ENCODE peak calls at places on chromosomes 11 and 22, in six cellular contexts. R is AG10803, B is heart right ventricle, Q is SK-N-SH, K is kidney, H is neural progenitor cell. D is an unnamed sample.

GRCh38 chr11:36702330-36703054 is 104.5 kb upstream of the RAG2 start:
- DNase-seq in K (no peak), B (peak), Q (peak), H (peak), R (peak), D (peak)

GRCh38 chr22:37428649-37429586 is 1.6 kb upstream of the ELFN2 start:
- DNase-seq in H (peak), B (no peak), R (peak), K (no peak), Q (peak), D (peak)

GRCh38 chr11:70826541-70826943 is 425.8 kb downstream of the SHANK2 start:
- DNase-seq in H (peak), B (no peak), Q (peak), R (no peak), K (peak), D (peak)

GRCh38 chr11:17611503-17612220 is 64.6 kb downstream of the OTOG start:
- DNase-seq in Q (no peak), R (no peak), B (no peak), K (no peak), H (no peak), D (no peak)

GRCh38 chr11:45933131-45933821 is 10.8 kb downstream of the LARGE2 start:
- DNase-seq in K (no peak), Q (no peak), R (peak), B (no peak), H (no peak), D (no peak)

GRCh38 chr11:134049303-134049702 is 19.6 kb upstream of the JAM3 start:
- DNase-seq in R (no peak), B (no peak), Q (no peak), K (no peak), H (no peak), D (no peak)

GRCh38 chr11:5364214-5364613 is 12.9 kb downstream of the OR51B6 start:
- DNase-seq in H (no peak), B (no peak), R (peak), K (no peak), Q (no peak), D (no peak)

GRCh38 chr11:128525411-128526243 is 61.7 kb downstream of the ETS1 start:
- DNase-seq in B (no peak), K (no peak), Q (no peak), R (peak), H (peak), D (no peak)

GRCh38 chr11:2750601-2751522 is 51.1 kb upstream of the KCNQ1OT1 start:
- DNase-seq in R (no peak), B (no peak), Q (peak), K (peak), H (peak), D (no peak)

GRCh38 chr11:88478136-88478785 is 140.7 kb upstream of the CTSC start:
- DNase-seq in B (no peak), H (no peak), Q (no peak), K (no peak), R (no peak), D (no peak)

GRCh38 chr11:65629579-65629978 is 8.3 kb upstream of the SIPA1 start:
- DNase-seq in Q (no peak), H (no peak), R (no peak), B (no peak), K (no peak), D (no peak)

GRCh38 chr11:125312812-125313211 is 148.3 kb downstream of the PKNOX2 start:
- DNase-seq in K (peak), R (no peak), B (no peak), Q (no peak), H (no peak), D (no peak)

GRCh38 chr11:19614370-19614936 is 98.2 kb upstream of the NAV2 start:
- DNase-seq in K (no peak), Q (no peak), R (no peak), H (no peak), B (no peak), D (no peak)

GRCh38 chr11:200224-201003 is 6.8 kb downstream of the BET1L start:
- DNase-seq in K (peak), Q (no peak), B (no peak), R (no peak), H (no peak), D (no peak)

GRCh38 chr22:39563571-39564428 is 6.8 kb upstream of the CACNA1I start:
- DNase-seq in R (no peak), K (no peak), B (no peak), H (no peak), Q (no peak), D (no peak)

GRCh38 chr11:9330387-9331384 is 16.3 kb upstream of the TMEM41B start:
- DNase-seq in Q (no peak), B (no peak), H (no peak), K (no peak), R (peak), D (no peak)

GRCh38 chr11:27857588-27857987 is 157.3 kb upstream of the BDNF start:
- DNase-seq in R (no peak), K (no peak), B (no peak), Q (no peak), H (no peak), D (no peak)

GRCh38 chr11:63855975-63856374 is 17.1 kb downstream of the MARK2 start:
- DNase-seq in R (no peak), K (no peak), H (no peak), B (no peak), Q (no peak), D (no peak)

GRCh38 chr22:50624347-50625130 is 3.4 kb downstream of the ARSA start:
- DNase-seq in K (no peak), B (no peak), R (no peak), Q (no peak), H (no peak), D (no peak)

GRCh38 chr11:79437981-79438630 is 2.7 kb downstream of the TENM4 start:
- DNase-seq in H (peak), Q (peak), K (peak), R (peak), B (no peak), D (peak)

GRCh38 chr11:129163714-129164164 is 28.4 kb downstream of the ARHGAP32 start:
- DNase-seq in B (no peak), R (no peak), Q (no peak), H (no peak), K (no peak), D (no peak)

GRCh38 chr11:123233978-123234340 is 38.9 kb upstream of the CLMP start:
- DNase-seq in H (no peak), K (no peak), B (no peak), R (no peak), Q (no peak), D (no peak)

GRCh38 chr11:102552447-102553200 is 22.1 kb upstream of the MMP7 start:
- DNase-seq in K (no peak), B (no peak), H (no peak), Q (no peak), R (peak), D (no peak)

GRCh38 chr11:72814831-72815618 is 814 bp downstream of the ATG16L2 start:
- DNase-seq in K (no peak), B (peak), H (peak), R (peak), Q (no peak), D (peak)

GRCh38 chr22:49360746-49361145 is 466.9 kb downstream of the BRD1 start:
- DNase-seq in H (no peak), K (no peak), Q (no peak), R (no peak), B (no peak), D (no peak)
- TF ChIP-seq CTCF in H (no peak), K (no peak), Q (no peak), R (no peak), B (no peak), D (no peak)

GRCh38 chr11:115580416-115580815 is 76.2 kb upstream of the CADM1 start:
- DNase-seq in R (no peak), B (no peak), Q (no peak), K (no peak), H (no peak), D (no peak)

GRCh38 chr11:115580927-115581680 is 76.9 kb upstream of the CADM1 start:
- DNase-seq in R (no peak), B (peak), K (peak), H (no peak), Q (peak), D (no peak)

GRCh38 chr11:115585361-115586024 is 81.3 kb upstream of the CADM1 start:
- DNase-seq in B (no peak), Q (no peak), K (no peak), H (no peak), R (no peak), D (no peak)

GRCh38 chr11:115579181-115579825 is 75.1 kb upstream of the CADM1 start:
- DNase-seq in Q (no peak), R (no peak), K (no peak), B (no peak), H (no peak), D (no peak)

DNA sequence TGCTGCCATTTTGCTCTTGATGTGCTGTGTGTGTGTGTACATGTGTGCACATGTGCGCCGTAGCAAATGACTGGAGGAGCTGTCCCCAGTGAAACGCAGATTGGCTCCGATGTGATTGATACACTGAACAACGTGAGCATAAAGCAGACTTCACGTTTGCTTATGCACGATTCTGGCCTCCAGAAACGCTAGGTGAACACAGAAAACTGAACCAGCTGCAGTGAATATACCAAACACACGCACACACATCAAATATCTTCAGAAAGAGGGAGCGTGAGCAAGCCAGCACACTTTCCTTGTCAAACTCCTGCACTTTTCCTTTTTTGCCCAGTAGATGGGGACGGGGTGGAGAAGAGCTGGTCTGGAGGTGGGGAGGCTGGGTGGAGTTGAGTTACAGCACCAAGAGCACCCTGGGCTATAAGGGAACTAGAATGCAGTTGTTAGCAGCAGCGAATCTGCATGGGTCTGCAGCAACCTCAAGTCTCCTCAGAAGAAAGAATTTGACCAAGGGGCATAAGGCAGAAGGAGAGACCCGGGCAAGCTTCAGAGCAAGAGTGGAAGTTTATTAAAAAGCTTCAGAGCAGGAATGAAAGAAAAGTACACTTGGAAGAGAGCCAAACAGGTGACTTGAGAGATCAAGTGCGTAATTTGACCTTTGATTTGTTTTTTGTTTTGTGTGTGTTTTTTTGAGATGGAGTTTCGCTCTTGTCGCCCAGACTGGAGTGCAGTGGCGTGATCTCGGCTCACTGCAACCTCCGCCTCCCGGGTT is 77.8 kb upstream of the CADM1 start:
- DNase-seq in K (no peak), H (peak), Q (peak), R (peak), B (no peak), D (no peak)
- TF ChIP-seq CTCF in K (no peak), H (no peak), Q (peak), R (peak), B (no peak), D (no peak)

GRCh38 chr11:121422675-121423074 is 29.4 kb upstream of the SORL1 start:
- DNase-seq in Q (no peak), R (no peak), B (no peak), K (no peak), H (no peak), D (no peak)

GRCh38 chr11:121431820-121432526 is 20.1 kb upstream of the SORL1 start:
- DNase-seq in H (no peak), K (no peak), R (no peak), B (no peak), Q (no peak), D (no peak)

GRCh38 chr11:121429556-121429955 is 22.6 kb upstream of the SORL1 start:
- DNase-seq in Q (no peak), B (no peak), H (no peak), K (no peak), R (no peak), D (no peak)

GRCh38 chr11:121425818-121426217 is 26.3 kb upstream of the SORL1 start:
- DNase-seq in K (no peak), R (no peak), H (no peak), Q (no peak), B (no peak), D (no peak)

GRCh38 chr11:121426476-121427454 is 25.3 kb upstream of the SORL1 start:
- DNase-seq in R (no peak), Q (peak), H (peak), K (peak), B (peak), D (peak)
- TF ChIP-seq CTCF in R (no peak), Q (no peak), H (no peak), K (peak), B (no peak), D (no peak)

DNA sequence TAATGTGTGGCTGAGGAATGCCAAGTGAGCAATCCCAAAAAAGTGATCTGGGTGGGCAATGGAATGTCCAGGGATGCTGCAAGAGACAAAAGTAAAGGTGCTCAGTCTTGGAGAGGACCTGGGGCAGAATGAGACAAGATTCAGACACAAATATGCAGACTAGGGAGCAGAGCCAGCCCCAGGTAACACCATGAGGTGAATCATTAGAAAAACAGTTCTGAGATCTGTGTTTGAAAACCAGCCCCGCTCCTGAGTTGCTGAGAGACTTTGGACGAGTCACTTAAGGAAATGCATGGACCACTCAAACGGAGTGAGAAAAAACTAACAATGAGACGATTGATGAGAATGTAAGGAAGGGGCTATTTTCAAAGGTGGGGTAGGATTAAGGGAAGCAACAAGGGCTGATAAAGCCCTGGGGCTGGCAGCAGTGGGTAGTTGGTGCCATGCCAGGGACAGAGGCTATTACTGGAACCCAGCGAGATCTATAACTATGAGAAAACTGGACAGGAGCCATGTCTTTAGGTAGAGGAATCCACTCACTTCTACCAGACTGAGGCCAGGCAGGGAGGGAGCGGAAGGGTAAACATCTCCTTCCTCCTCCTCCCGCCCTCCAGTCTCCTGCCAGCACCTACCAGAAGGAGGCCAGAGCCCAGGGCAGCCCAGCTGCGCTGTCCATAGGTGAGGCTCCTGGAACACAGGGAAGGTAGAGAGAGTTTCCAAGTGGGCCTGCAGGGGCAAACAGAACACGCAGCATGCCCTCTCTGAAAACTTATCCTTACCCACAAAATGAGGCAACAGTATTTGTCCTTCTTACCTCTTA is 130.4 kb upstream of the TEAD1 start:
- DNase-seq in R (no peak), K (no peak), H (no peak), B (no peak), Q (no peak), D (no peak)
- TF ChIP-seq CTCF in R (no peak), K (no peak), H (no peak), B (no peak), Q (no peak), D (no peak)

GRCh38 chr22:23743303-23743705 is 7.6 kb downstream of the ZNF70 start:
- DNase-seq in B (no peak), R (no peak), Q (no peak), K (no peak), H (no peak), D (no peak)

GRCh38 chr22:23744485-23744884 is 6.4 kb downstream of the ZNF70 start:
- DNase-seq in R (no peak), K (no peak), B (no peak), Q (no peak), H (no peak), D (no peak)

GRCh38 chr22:23745780-23746179 is 5.1 kb downstream of the ZNF70 start:
- DNase-seq in B (no peak), R (no peak), Q (no peak), K (no peak), H (no peak), D (no peak)

GRCh38 chr22:23742505-23743264 is 8.2 kb downstream of the ZNF70 start:
- DNase-seq in H (no peak), B (no peak), Q (no peak), R (no peak), K (no peak), D (no peak)

GRCh38 chr22:23744001-23744400 is 6.9 kb downstream of the ZNF70 start:
- DNase-seq in K (no peak), R (no peak), Q (no peak), B (no peak), H (no peak), D (no peak)
- TF ChIP-seq CTCF in K (no peak), R (no peak), Q (no peak), B (no peak), H (no peak), D (no peak)

D was measured in endothelial cell.